ENCODE peak calls at places on chromosomes 6 and 20, in seven cellular contexts. One of them, this sample, is unnamed.
A peak's percentile ranks its signal among the peaks of the same experiment; 100 is the strongest.

GRCh38 chr6:20811112-20811746 is 277.0 kb downstream of the CDKAL1 start:
- DNase-seq in heart right ventricle: no peak
- DNase-seq in spleen: no peak
- DNase-seq in B cell: no peak
- DNase-seq in MM.1S: no peak
- DNase-seq in bronchial epithelial cell: peak; percentile 97
- DNase-seq in PC-3: peak; percentile 90
- DNase-seq in this sample: peak; percentile 87

GRCh38 chr6:157656437-157657005 is 166.5 kb upstream of the SNX9 start:
- DNase-seq in heart right ventricle: no peak
- DNase-seq in spleen: no peak
- DNase-seq in B cell: no peak
- DNase-seq in MM.1S: no peak
- DNase-seq in bronchial epithelial cell: peak; percentile 12
- DNase-seq in PC-3: no peak
- DNase-seq in this sample: peak; percentile 6

GRCh38 chr6:167730441-167730840 is 96.3 kb upstream of the AFDN start:
- DNase-seq in heart right ventricle: no peak
- DNase-seq in spleen: peak; percentile 41
- DNase-seq in B cell: no peak
- DNase-seq in MM.1S: no peak
- DNase-seq in bronchial epithelial cell: no peak
- DNase-seq in PC-3: no peak
- DNase-seq in this sample: no peak

GRCh38 chr20:34580588-34580940 is 22.0 kb downstream of the MAP1LC3A start:
- DNase-seq in heart right ventricle: no peak
- DNase-seq in spleen: no peak
- DNase-seq in B cell: no peak
- DNase-seq in MM.1S: no peak
- DNase-seq in bronchial epithelial cell: no peak
- DNase-seq in PC-3: no peak
- DNase-seq in this sample: no peak

GRCh38 chr6:25175216-25175615 is 104.0 kb upstream of the CARMIL1 start:
- DNase-seq in heart right ventricle: no peak
- DNase-seq in spleen: no peak
- DNase-seq in B cell: no peak
- DNase-seq in MM.1S: no peak
- DNase-seq in bronchial epithelial cell: peak; percentile 84
- DNase-seq in PC-3: peak; percentile 82
- DNase-seq in this sample: peak; percentile 47

GRCh38 chr6:80543151-80543550 is 436.7 kb downstream of the BCKDHB start:
- DNase-seq in heart right ventricle: no peak
- DNase-seq in spleen: no peak
- DNase-seq in B cell: no peak
- DNase-seq in MM.1S: no peak
- DNase-seq in bronchial epithelial cell: no peak
- DNase-seq in PC-3: no peak
- DNase-seq in this sample: no peak

GRCh38 chr20:35776513-35777101 is 4.8 kb downstream of the PHF20 start:
- DNase-seq in heart right ventricle: peak; percentile 17
- DNase-seq in spleen: no peak
- DNase-seq in B cell: no peak
- DNase-seq in MM.1S: no peak
- DNase-seq in bronchial epithelial cell: peak; percentile 55
- DNase-seq in PC-3: peak; percentile 57
- DNase-seq in this sample: peak; percentile 56

GRCh38 chr20:40683221-40683893 is 5.7 kb downstream of the MAFB start:
- DNase-seq in heart right ventricle: peak; percentile 45
- DNase-seq in spleen: peak; percentile 83
- DNase-seq in B cell: no peak
- DNase-seq in MM.1S: no peak
- DNase-seq in bronchial epithelial cell: peak; percentile 29
- DNase-seq in PC-3: no peak
- DNase-seq in this sample: no peak

GRCh38 chr20:32460683-32461320 is 102.7 kb downstream of the ASXL1 start:
- DNase-seq in heart right ventricle: no peak
- DNase-seq in spleen: no peak
- DNase-seq in B cell: no peak
- DNase-seq in MM.1S: no peak
- DNase-seq in bronchial epithelial cell: no peak
- DNase-seq in PC-3: no peak
- DNase-seq in this sample: no peak

GRCh38 chr20:53194310-53194709 is 222.2 kb downstream of the TSHZ2 start:
- DNase-seq in heart right ventricle: no peak
- DNase-seq in spleen: no peak
- DNase-seq in B cell: no peak
- DNase-seq in MM.1S: no peak
- DNase-seq in bronchial epithelial cell: no peak
- DNase-seq in PC-3: no peak
- DNase-seq in this sample: no peak

GRCh38 chr20:53201588-53201987 is 229.4 kb downstream of the TSHZ2 start:
- DNase-seq in heart right ventricle: no peak
- DNase-seq in spleen: no peak
- DNase-seq in B cell: no peak
- DNase-seq in MM.1S: no peak
- DNase-seq in bronchial epithelial cell: no peak
- DNase-seq in PC-3: no peak
- DNase-seq in this sample: no peak

GRCh38 chr20:53191957-53192356 is 219.8 kb downstream of the TSHZ2 start:
- DNase-seq in heart right ventricle: no peak
- DNase-seq in spleen: no peak
- DNase-seq in B cell: no peak
- DNase-seq in MM.1S: no peak
- DNase-seq in bronchial epithelial cell: no peak
- DNase-seq in PC-3: no peak
- DNase-seq in this sample: no peak

GRCh38 chr20:53194891-53195290 is 222.7 kb downstream of the TSHZ2 start:
- DNase-seq in heart right ventricle: no peak
- DNase-seq in spleen: no peak
- DNase-seq in B cell: no peak
- DNase-seq in MM.1S: no peak
- DNase-seq in bronchial epithelial cell: no peak
- DNase-seq in PC-3: no peak
- DNase-seq in this sample: no peak

DNA sequence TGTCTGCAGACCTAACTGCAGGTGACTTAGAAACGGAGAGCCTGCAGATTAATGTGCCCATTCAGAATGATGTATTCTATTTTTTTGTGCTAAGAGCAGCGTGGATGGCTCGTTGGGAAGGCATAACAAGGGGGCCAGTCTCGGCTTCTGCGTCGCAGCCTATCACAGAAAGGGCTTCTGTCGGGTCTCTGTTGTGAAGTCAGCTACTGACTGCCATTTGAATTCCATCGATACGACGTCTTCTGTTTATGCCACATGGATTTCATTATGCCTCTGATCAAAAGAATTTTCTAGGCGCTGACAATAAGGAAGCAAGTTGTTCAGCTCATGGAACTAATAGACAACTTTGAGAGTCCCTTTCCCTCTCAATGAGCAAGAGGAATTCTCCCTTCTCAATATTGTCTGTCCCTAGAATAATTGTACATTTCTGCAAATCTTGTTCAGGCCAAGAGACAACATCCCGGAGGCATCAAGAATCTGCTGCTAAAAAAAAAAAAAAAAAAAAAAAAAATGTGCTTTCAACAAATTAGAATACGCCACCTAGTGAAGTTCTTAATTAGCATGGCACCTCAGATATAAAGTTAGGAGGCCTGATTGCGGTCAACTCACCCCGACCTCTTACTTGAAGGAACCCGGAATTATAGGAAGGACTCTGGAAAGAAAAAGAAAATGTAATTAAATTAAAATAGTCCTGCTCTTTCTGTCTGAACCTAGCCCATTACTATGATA is 223.9 kb downstream of the TSHZ2 start:
- DNase-seq in heart right ventricle: no peak
- DNase-seq in spleen: no peak
- DNase-seq in B cell: no peak
- DNase-seq in MM.1S: no peak
- DNase-seq in bronchial epithelial cell: no peak
- DNase-seq in PC-3: no peak
- DNase-seq in this sample: no peak
- TF ChIP-seq CTCF in heart right ventricle: no peak
- TF ChIP-seq CTCF in spleen: no peak
- TF ChIP-seq CTCF in B cell: no peak
- TF ChIP-seq CTCF in MM.1S: no peak
- TF ChIP-seq CTCF in bronchial epithelial cell: no peak
- TF ChIP-seq CTCF in PC-3: no peak
- TF ChIP-seq CTCF in this sample: peak; percentile 15

DNA sequence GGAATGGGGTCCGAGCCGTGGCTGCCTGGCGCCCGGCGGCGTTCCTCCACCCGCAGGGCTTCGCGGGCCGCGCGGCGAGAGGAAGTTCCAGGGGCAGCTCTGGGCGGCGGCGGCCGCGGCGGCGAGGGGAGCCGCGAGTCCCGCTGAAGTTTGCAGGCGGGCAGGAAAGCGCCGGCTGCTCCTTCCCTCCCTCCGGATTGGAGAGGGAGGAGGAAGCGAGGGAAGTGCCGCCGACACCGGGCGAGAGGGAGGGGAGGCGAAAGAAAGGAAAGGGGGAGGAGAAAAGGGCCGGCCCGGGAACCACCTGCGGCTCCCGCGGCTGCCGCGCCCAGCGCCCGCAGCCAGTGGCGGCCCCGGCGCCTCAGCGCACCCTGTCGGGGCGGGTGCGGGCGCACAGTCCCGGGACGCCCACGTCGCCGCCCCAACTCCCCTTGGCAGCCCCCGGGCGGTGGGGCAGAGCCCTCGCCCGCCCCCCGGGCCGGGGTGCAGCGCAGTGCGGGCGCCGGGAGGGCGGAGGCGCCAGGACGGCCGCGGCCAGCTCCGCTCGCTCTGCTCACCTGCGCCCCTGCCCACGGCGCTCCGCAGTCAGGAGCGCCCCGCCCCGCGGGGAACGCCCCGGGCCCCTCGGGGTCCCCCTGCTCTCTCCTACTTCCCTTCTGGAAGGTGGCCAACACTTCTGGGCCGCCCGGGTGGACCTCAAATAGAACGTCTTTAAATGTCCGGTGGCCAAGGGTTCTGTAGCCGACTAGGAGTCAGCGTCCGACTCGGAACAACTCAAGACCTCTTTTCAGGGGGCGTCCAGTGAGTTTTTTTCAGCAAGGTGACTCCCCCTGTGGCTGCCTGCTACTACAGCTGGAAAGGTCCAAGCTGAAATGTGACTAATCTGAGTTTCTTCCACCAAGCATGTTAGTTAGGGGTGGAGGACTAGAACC is 80.3 kb upstream of the CCDC28A start:
- DNase-seq in heart right ventricle: peak; percentile 63
- DNase-seq in spleen: peak; percentile 91
- DNase-seq in B cell: no peak
- DNase-seq in MM.1S: peak; percentile 33
- DNase-seq in bronchial epithelial cell: peak; percentile 77
- DNase-seq in PC-3: peak; percentile 76
- DNase-seq in this sample: peak; percentile 88
- TF ChIP-seq CTCF in heart right ventricle: no peak
- TF ChIP-seq CTCF in spleen: peak; percentile 11
- TF ChIP-seq CTCF in B cell: no peak
- TF ChIP-seq CTCF in MM.1S: no peak
- TF ChIP-seq CTCF in bronchial epithelial cell: no peak
- TF ChIP-seq CTCF in PC-3: no peak
- TF ChIP-seq CTCF in this sample: no peak

GRCh38 chr6:166556871-166557322 is 29.6 kb downstream of the RAMACL start:
- DNase-seq in heart right ventricle: peak; percentile 80
- DNase-seq in spleen: peak; percentile 86
- DNase-seq in B cell: no peak
- DNase-seq in MM.1S: no peak
- DNase-seq in bronchial epithelial cell: peak; percentile 99
- DNase-seq in PC-3: peak; percentile 96
- DNase-seq in this sample: peak; percentile 99
- TF ChIP-seq CTCF in heart right ventricle: no peak
- TF ChIP-seq CTCF in spleen: no peak
- TF ChIP-seq CTCF in B cell: no peak
- TF ChIP-seq CTCF in MM.1S: no peak
- TF ChIP-seq CTCF in bronchial epithelial cell: no peak
- TF ChIP-seq CTCF in PC-3: no peak
- TF ChIP-seq CTCF in this sample: no peak

DNA sequence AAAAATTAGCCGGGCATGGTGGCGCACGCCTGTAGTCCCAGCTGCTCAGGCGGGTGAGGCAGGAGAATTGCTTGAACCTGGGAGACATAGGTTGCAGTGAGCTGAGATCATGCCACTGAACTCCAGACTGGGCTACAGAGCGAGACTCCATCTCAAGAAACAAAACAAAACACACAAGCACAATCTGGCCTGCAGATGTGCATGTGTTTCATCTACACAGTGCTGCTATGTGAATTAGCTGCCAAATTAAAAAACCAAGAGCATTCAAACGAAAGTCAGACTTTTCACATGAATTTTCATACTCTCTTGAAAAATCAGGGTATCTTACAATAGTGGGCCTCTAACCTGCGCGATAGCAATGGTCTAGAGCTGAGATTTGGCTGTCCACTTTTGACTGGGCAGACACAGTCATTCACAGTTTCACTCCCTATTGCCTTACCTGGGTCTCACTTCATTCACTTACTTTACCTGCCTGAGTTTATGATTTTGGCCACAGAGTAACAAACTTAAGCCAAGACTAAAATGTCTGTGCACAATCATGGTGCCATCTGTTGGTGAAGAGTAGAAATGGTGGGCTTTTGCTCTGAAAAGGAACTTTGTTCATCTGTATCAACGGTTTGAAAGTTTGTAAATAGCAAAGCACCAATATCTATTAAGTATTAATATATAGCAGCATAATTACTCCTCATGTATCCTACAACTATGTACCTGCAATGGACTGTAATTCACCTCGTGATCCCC is 138.4 kb upstream of the UST start:
- DNase-seq in heart right ventricle: no peak
- DNase-seq in spleen: no peak
- DNase-seq in B cell: no peak
- DNase-seq in MM.1S: no peak
- DNase-seq in bronchial epithelial cell: peak; percentile 31
- DNase-seq in PC-3: peak; percentile 42
- DNase-seq in this sample: peak; percentile 34
- TF ChIP-seq CTCF in heart right ventricle: peak; percentile 49
- TF ChIP-seq CTCF in spleen: peak; percentile 49
- TF ChIP-seq CTCF in B cell: peak; percentile 15
- TF ChIP-seq CTCF in MM.1S: peak; percentile 17
- TF ChIP-seq CTCF in bronchial epithelial cell: peak; percentile 35
- TF ChIP-seq CTCF in PC-3: peak; percentile 67
- TF ChIP-seq CTCF in this sample: peak; percentile 45

GRCh38 chr6:16872543-16873230 is 111.4 kb upstream of the ATXN1 start:
- DNase-seq in heart right ventricle: no peak
- DNase-seq in spleen: no peak
- DNase-seq in B cell: no peak
- DNase-seq in MM.1S: no peak
- DNase-seq in bronchial epithelial cell: no peak
- DNase-seq in PC-3: no peak
- DNase-seq in this sample: no peak
- TF ChIP-seq CTCF in heart right ventricle: no peak
- TF ChIP-seq CTCF in spleen: no peak
- TF ChIP-seq CTCF in B cell: no peak
- TF ChIP-seq CTCF in MM.1S: no peak
- TF ChIP-seq CTCF in bronchial epithelial cell: peak; percentile 3
- TF ChIP-seq CTCF in PC-3: no peak
- TF ChIP-seq CTCF in this sample: no peak